ENCODE peak calls at places on chromosomes 11 and 22, in six cellular contexts. One of them, this sample, is unnamed.

GRCh38 chr11:8156877-8157276 is 11.9 kb downstream of the RIC3 start:
- DNase-seq in trophoblast cell: no peak
- DNase-seq in H1: no peak
- DNase-seq in IMR-90: no peak
- DNase-seq in H9: no peak
- DNase-seq in mesenchymal stem cell: no peak
- DNase-seq in this sample: no peak

GRCh38 chr22:20239951-20240773 is 28.0 kb downstream of the RTN4R start:
- DNase-seq in trophoblast cell: no peak
- DNase-seq in H9: no peak
- DNase-seq in H1: no peak
- DNase-seq in IMR-90: no peak
- DNase-seq in mesenchymal stem cell: no peak
- DNase-seq in this sample: peak; percentile 46

GRCh38 chr22:49765951-49766350 is 61.7 kb downstream of the BRD1 start:
- DNase-seq in trophoblast cell: no peak
- DNase-seq in IMR-90: no peak
- DNase-seq in H1: no peak
- DNase-seq in mesenchymal stem cell: no peak
- DNase-seq in H9: no peak
- DNase-seq in this sample: no peak

GRCh38 chr11:15816270-15816871 is 540.0 kb downstream of the SOX6 start:
- DNase-seq in H9: no peak
- DNase-seq in H1: no peak
- DNase-seq in trophoblast cell: peak; percentile 49
- DNase-seq in mesenchymal stem cell: peak; percentile 92
- DNase-seq in IMR-90: peak; percentile 92
- DNase-seq in this sample: no peak

GRCh38 chr11:117300301-117300700 is 9.2 kb downstream of the BACE1-AS start:
- DNase-seq in mesenchymal stem cell: peak; percentile 45
- DNase-seq in H9: peak; percentile 63
- DNase-seq in IMR-90: peak; percentile 54
- DNase-seq in trophoblast cell: no peak
- DNase-seq in H1: no peak
- DNase-seq in this sample: peak; percentile 51

GRCh38 chr11:122362381-122362780 is 246.4 kb upstream of the BLID start:
- DNase-seq in mesenchymal stem cell: no peak
- DNase-seq in H9: no peak
- DNase-seq in H1: no peak
- DNase-seq in trophoblast cell: peak; percentile 84
- DNase-seq in IMR-90: no peak
- DNase-seq in this sample: no peak

GRCh38 chr11:11532574-11532973 is 89.2 kb downstream of the GALNT18 start:
- DNase-seq in H1: no peak
- DNase-seq in H9: no peak
- DNase-seq in mesenchymal stem cell: no peak
- DNase-seq in trophoblast cell: no peak
- DNase-seq in IMR-90: peak; percentile 22
- DNase-seq in this sample: no peak

GRCh38 chr22:21657361-21658118 is 8.3 kb upstream of the PPIL2 start:
- DNase-seq in IMR-90: peak; percentile 8
- DNase-seq in H1: no peak
- DNase-seq in H9: peak; percentile 84
- DNase-seq in mesenchymal stem cell: peak; percentile 60
- DNase-seq in trophoblast cell: peak; percentile 86
- DNase-seq in this sample: peak; percentile 87

GRCh38 chr11:36037031-36037430 is 93.2 kb downstream of the LDLRAD3 start:
- DNase-seq in mesenchymal stem cell: no peak
- DNase-seq in H1: no peak
- DNase-seq in H9: no peak
- DNase-seq in trophoblast cell: no peak
- DNase-seq in IMR-90: peak; percentile 43
- DNase-seq in this sample: no peak

GRCh38 chr11:11449327-11449726 is 96.3 kb upstream of the CSNK2A3 start:
- DNase-seq in mesenchymal stem cell: no peak
- DNase-seq in H9: no peak
- DNase-seq in trophoblast cell: peak; percentile 35
- DNase-seq in IMR-90: no peak
- DNase-seq in H1: no peak
- DNase-seq in this sample: no peak

GRCh38 chr11:2533642-2534115 is 88.9 kb downstream of the KCNQ1 start:
- DNase-seq in H9: peak; percentile 88
- DNase-seq in trophoblast cell: peak; percentile 95
- DNase-seq in IMR-90: peak; percentile 91
- DNase-seq in mesenchymal stem cell: peak; percentile 93
- DNase-seq in H1: peak; percentile 77
- DNase-seq in this sample: peak; percentile 80

GRCh38 chr22:25067851-25068421 is 115.4 kb downstream of the KIAA1671 start:
- DNase-seq in trophoblast cell: no peak
- DNase-seq in H9: no peak
- DNase-seq in mesenchymal stem cell: no peak
- DNase-seq in IMR-90: no peak
- DNase-seq in H1: no peak
- DNase-seq in this sample: no peak

GRCh38 chr22:25069426-25069757 is 116.9 kb downstream of the KIAA1671 start:
- DNase-seq in H9: no peak
- DNase-seq in IMR-90: no peak
- DNase-seq in H1: no peak
- DNase-seq in mesenchymal stem cell: no peak
- DNase-seq in trophoblast cell: no peak
- DNase-seq in this sample: no peak

GRCh38 chr22:25069758-25070461 is 117.4 kb downstream of the KIAA1671 start:
- DNase-seq in mesenchymal stem cell: peak; percentile 42
- DNase-seq in H9: no peak
- DNase-seq in H1: no peak
- DNase-seq in IMR-90: no peak
- DNase-seq in trophoblast cell: peak; percentile 36
- DNase-seq in this sample: no peak

GRCh38 chr22:25066861-25067435 is 114.4 kb downstream of the KIAA1671 start:
- DNase-seq in H1: no peak
- DNase-seq in H9: no peak
- DNase-seq in trophoblast cell: no peak
- DNase-seq in mesenchymal stem cell: no peak
- DNase-seq in IMR-90: no peak
- DNase-seq in this sample: no peak

GRCh38 chr22:25068701-25069100 is 116.2 kb downstream of the KIAA1671 start:
- DNase-seq in mesenchymal stem cell: no peak
- DNase-seq in H1: no peak
- DNase-seq in trophoblast cell: no peak
- DNase-seq in H9: no peak
- DNase-seq in IMR-90: no peak
- DNase-seq in this sample: no peak
- H3K4me1 ChIP-seq in mesenchymal stem cell: no peaks in the 10 kb centered on the region
- H3K4me1 ChIP-seq in H1: no peaks in the 10 kb centered on the region
- H3K4me1 ChIP-seq in trophoblast cell: peaks cover 21% of the 10 kb centered on the region
- H3K4me1 ChIP-seq in H9: no peaks in the 10 kb centered on the region
- H3K4me1 ChIP-seq in IMR-90: no peaks in the 10 kb centered on the region
- H3K4me1 ChIP-seq in this sample: no peaks in the 10 kb centered on the region

GRCh38 chr22:36966851-36967535 is 52.3 kb downstream of the TST start:
- DNase-seq in H9: no peak
- DNase-seq in trophoblast cell: peak; percentile 47
- DNase-seq in IMR-90: no peak
- DNase-seq in H1: no peak
- DNase-seq in mesenchymal stem cell: no peak
- DNase-seq in this sample: no peak

GRCh38 chr22:36971726-36972125 is 47.5 kb downstream of the TST start:
- DNase-seq in H9: no peak
- DNase-seq in trophoblast cell: no peak
- DNase-seq in IMR-90: no peak
- DNase-seq in mesenchymal stem cell: no peak
- DNase-seq in H1: no peak
- DNase-seq in this sample: no peak

GRCh38 chr22:36971305-36971704 is 47.9 kb downstream of the TST start:
- DNase-seq in mesenchymal stem cell: no peak
- DNase-seq in trophoblast cell: peak; percentile 52
- DNase-seq in H9: no peak
- DNase-seq in H1: no peak
- DNase-seq in IMR-90: no peak
- DNase-seq in this sample: no peak

GRCh38 chr22:36965716-36966115 is 52.3 kb downstream of the CSF2RB start:
- DNase-seq in IMR-90: no peak
- DNase-seq in trophoblast cell: no peak
- DNase-seq in mesenchymal stem cell: no peak
- DNase-seq in H9: no peak
- DNase-seq in H1: no peak
- DNase-seq in this sample: no peak

DNA sequence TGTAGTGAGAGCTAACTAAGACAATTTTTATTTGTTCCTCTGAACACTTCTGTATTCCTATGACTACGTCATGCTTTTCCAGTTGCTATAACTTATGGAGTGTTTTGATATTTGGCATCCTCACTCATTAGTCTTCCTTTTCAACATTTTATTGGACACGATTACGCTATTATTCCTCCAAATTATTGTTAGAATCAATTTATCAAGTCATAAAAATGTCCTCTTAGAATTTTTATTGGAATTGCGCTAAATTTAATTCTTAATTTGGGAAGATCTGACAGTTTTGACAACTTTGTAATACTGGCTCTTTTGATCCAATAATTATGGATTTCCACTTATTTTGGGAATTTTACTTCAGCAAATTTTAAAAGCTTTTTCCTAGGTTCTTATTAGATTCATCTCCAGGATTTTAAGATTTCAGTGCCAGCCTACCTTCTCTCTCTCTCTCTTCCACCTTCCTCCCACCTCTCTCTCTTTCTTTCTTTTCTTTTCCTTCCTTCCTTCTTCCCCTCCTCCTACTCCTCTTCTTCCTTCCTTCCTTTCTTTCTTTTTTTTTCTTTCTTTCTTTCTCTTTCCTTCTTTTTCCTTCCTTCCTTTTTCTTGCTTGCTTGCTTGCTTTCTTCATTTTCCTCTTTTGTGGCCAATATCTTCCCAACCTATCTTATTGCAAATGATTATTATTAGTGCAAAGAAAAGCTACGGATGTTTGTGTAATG is 50.8 kb downstream of the TST start:
- DNase-seq in H9: no peak
- DNase-seq in IMR-90: no peak
- DNase-seq in H1: no peak
- DNase-seq in mesenchymal stem cell: no peak
- DNase-seq in trophoblast cell: no peak
- DNase-seq in this sample: no peak
- H4K91ac ChIP-seq in H9: no peak overlapping the region
- H4K91ac ChIP-seq in IMR-90: no peak overlapping the region
- H4K91ac ChIP-seq in H1: no peak overlapping the region
- H4K91ac ChIP-seq in mesenchymal stem cell: no peak overlapping the region
- H4K91ac ChIP-seq in trophoblast cell: no peak overlapping the region
- H4K91ac ChIP-seq in this sample: no peak overlapping the region

GRCh38 chr11:1019321-1019910 is 17.1 kb downstream of the MUC6 start:
- DNase-seq in IMR-90: no peak
- DNase-seq in trophoblast cell: no peak
- DNase-seq in mesenchymal stem cell: no peak
- DNase-seq in H1: no peak
- DNase-seq in H9: no peak
- DNase-seq in this sample: no peak

GRCh38 chr11:1015064-1015463 is 21.5 kb downstream of the MUC6 start:
- DNase-seq in H1: no peak
- DNase-seq in trophoblast cell: no peak
- DNase-seq in IMR-90: no peak
- DNase-seq in H9: no peak
- DNase-seq in mesenchymal stem cell: no peak
- DNase-seq in this sample: no peak

GRCh38 chr11:1017269-1018005 is 19.1 kb downstream of the MUC6 start:
- DNase-seq in mesenchymal stem cell: no peak
- DNase-seq in H9: no peak
- DNase-seq in H1: no peak
- DNase-seq in IMR-90: no peak
- DNase-seq in trophoblast cell: no peak
- DNase-seq in this sample: no peak

GRCh38 chr11:1020211-1020905 is 16.2 kb downstream of the MUC6 start:
- DNase-seq in mesenchymal stem cell: no peak
- DNase-seq in trophoblast cell: no peak
- DNase-seq in H1: no peak
- DNase-seq in H9: no peak
- DNase-seq in IMR-90: no peak
- DNase-seq in this sample: no peak

DNA sequence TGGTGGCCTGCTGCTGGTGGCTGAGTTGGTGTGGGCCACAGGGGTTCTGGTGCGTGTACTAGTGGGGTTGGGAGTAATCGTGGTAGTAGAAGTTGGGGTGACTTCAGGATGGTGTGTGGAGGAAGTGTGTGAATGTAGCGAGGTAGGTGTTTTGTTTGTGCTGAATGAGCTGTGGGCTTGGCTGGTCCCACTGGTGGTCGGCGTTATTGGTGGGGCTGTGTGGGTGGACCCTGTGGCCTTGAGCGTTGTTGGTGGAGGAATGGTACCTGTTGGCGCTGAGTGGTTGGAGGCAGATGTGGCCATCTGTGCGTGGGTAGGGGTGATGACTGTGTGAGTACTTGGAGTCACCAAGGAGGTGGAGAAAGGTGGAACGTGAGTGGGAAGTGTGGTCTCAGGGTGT is 18.4 kb downstream of the MUC6 start:
- DNase-seq in H9: no peak
- DNase-seq in mesenchymal stem cell: no peak
- DNase-seq in H1: no peak
- DNase-seq in trophoblast cell: no peak
- DNase-seq in IMR-90: no peak
- DNase-seq in this sample: no peak
- H3K27me3 ChIP-seq in H9: no peaks in the 10 kb centered on the region
- H3K27me3 ChIP-seq in mesenchymal stem cell: no peaks in the 10 kb centered on the region
- H3K27me3 ChIP-seq in H1: no peaks in the 10 kb centered on the region
- H3K27me3 ChIP-seq in trophoblast cell: no peaks in the 10 kb centered on the region
- H3K27me3 ChIP-seq in IMR-90: no peaks in the 10 kb centered on the region
- H3K27me3 ChIP-seq in this sample: no peaks in the 10 kb centered on the region

GRCh38 chr11:57313071-57313787 is 11.5 kb downstream of the TNKS1BP1 start:
- DNase-seq in trophoblast cell: no peak
- DNase-seq in H9: no peak
- DNase-seq in H1: no peak
- DNase-seq in IMR-90: no peak
- DNase-seq in mesenchymal stem cell: no peak
- DNase-seq in this sample: no peak

GRCh38 chr11:57315491-57315890 is 9.3 kb downstream of the TNKS1BP1 start:
- DNase-seq in H9: peak; percentile 83
- DNase-seq in IMR-90: peak; percentile 61
- DNase-seq in mesenchymal stem cell: peak; percentile 87
- DNase-seq in H1: no peak
- DNase-seq in trophoblast cell: no peak
- DNase-seq in this sample: no peak

GRCh38 chr11:57314221-57314973 is 10.4 kb downstream of the TNKS1BP1 start:
- DNase-seq in H1: no peak
- DNase-seq in mesenchymal stem cell: no peak
- DNase-seq in H9: no peak
- DNase-seq in IMR-90: no peak
- DNase-seq in trophoblast cell: no peak
- DNase-seq in this sample: no peak

GRCh38 chr11:57312511-57313021 is 12.2 kb downstream of the TNKS1BP1 start:
- DNase-seq in trophoblast cell: no peak
- DNase-seq in H9: no peak
- DNase-seq in H1: no peak
- DNase-seq in mesenchymal stem cell: no peak
- DNase-seq in IMR-90: no peak
- DNase-seq in this sample: no peak

DNA sequence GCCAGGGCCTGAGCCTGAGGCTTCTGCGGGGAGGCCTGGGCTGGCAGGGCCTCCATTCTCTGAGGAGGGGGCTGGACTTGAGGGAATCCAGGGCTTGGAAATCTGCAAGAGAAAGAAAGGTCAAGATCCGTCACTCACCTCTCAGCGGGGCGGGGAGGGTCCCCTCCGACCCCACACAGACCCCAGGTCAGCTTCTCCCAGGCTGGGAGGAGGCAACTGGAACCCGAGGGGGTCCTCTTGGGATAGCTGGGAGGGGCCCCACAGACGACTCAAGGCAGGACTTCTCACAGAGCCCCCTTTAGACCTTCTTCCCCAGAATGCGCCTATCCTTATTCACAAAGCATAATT is 11.0 kb downstream of the TNKS1BP1 start:
- DNase-seq in H1: no peak
- DNase-seq in trophoblast cell: no peak
- DNase-seq in mesenchymal stem cell: no peak
- DNase-seq in H9: no peak
- DNase-seq in IMR-90: no peak
- DNase-seq in this sample: no peak
- H3K4me1 ChIP-seq in H1: peaks cover 21% of the 10 kb centered on the region
- H3K4me1 ChIP-seq in trophoblast cell: peaks cover 36% of the 10 kb centered on the region
- H3K4me1 ChIP-seq in mesenchymal stem cell: peaks cover 56% of the 10 kb centered on the region
- H3K4me1 ChIP-seq in H9: peaks cover 21% of the 10 kb centered on the region
- H3K4me1 ChIP-seq in IMR-90: peaks cover 51% of the 10 kb centered on the region
- H3K4me1 ChIP-seq in this sample: peaks cover 17% of the 10 kb centered on the region

This sample was measured in neuronal stem cell.